ENCODE peak calls at places on chromosomes 3 and 15, in four cellular contexts. One of them, this sample, is unnamed.

GRCh38 chr3:111068574-111068973 is 3.0 kb upstream of the NECTIN3 start:
- DNase-seq in PC-9: no peak
- DNase-seq in fibroblast of lung: no peak
- DNase-seq in DND-41: no peak
- DNase-seq in this sample: no peak

GRCh38 chr15:85289677-85290365 is 90.6 kb upstream of the AKAP13 start:
- DNase-seq in DND-41: peak; percentile 6
- DNase-seq in PC-9: peak; percentile 42
- DNase-seq in fibroblast of lung: peak; percentile 34
- DNase-seq in this sample: peak; percentile 24

GRCh38 chr15:58483316-58483715 is 51.5 kb downstream of the LIPC start:
- DNase-seq in DND-41: no peak
- DNase-seq in fibroblast of lung: no peak
- DNase-seq in PC-9: no peak
- DNase-seq in this sample: no peak

GRCh38 chr15:80550219-80550909 is 144.7 kb upstream of the ABHD17C start:
- DNase-seq in DND-41: no peak
- DNase-seq in PC-9: peak; percentile 22
- DNase-seq in fibroblast of lung: peak; percentile 100
- DNase-seq in this sample: peak; percentile 33

GRCh38 chr15:31483053-31483923 is 156.7 kb downstream of the KLF13 start:
- DNase-seq in DND-41: no peak
- DNase-seq in fibroblast of lung: no peak
- DNase-seq in PC-9: no peak
- DNase-seq in this sample: no peak

GRCh38 chr3:194423317-194423716 is 24.3 kb upstream of the GP5 start:
- DNase-seq in PC-9: no peak
- DNase-seq in fibroblast of lung: no peak
- DNase-seq in DND-41: no peak
- DNase-seq in this sample: no peak

GRCh38 chr3:104127830-104128229 is 1238.9 kb upstream of the ALCAM start:
- DNase-seq in DND-41: no peak
- DNase-seq in PC-9: no peak
- DNase-seq in fibroblast of lung: no peak
- DNase-seq in this sample: no peak

GRCh38 chr3:14946749-14947104 is 656 bp upstream of the NR2C2 start:
- DNase-seq in fibroblast of lung: peak; percentile 8
- DNase-seq in DND-41: no peak
- DNase-seq in PC-9: no peak
- DNase-seq in this sample: no peak

GRCh38 chr3:39126532-39127071 is 19.1 kb downstream of the TTC21A start:
- DNase-seq in fibroblast of lung: peak; percentile 50
- DNase-seq in DND-41: peak; percentile 59
- DNase-seq in PC-9: peak; percentile 29
- DNase-seq in this sample: peak; percentile 59

GRCh38 chr3:14472471-14473351 is 67.4 kb downstream of the GRIP2 start:
- DNase-seq in fibroblast of lung: peak; percentile 95
- DNase-seq in PC-9: peak; percentile 84
- DNase-seq in DND-41: no peak
- DNase-seq in this sample: peak; percentile 69

GRCh38 chr3:63687569-63688233 is 35.2 kb downstream of the SNTN start:
- DNase-seq in fibroblast of lung: peak; percentile 19
- DNase-seq in DND-41: no peak
- DNase-seq in PC-9: no peak
- DNase-seq in this sample: no peak

GRCh38 chr3:38139652-38140051 is 1.2 kb downstream of the MYD88 start:
- DNase-seq in PC-9: no peak
- DNase-seq in DND-41: no peak
- DNase-seq in fibroblast of lung: no peak
- DNase-seq in this sample: no peak

GRCh38 chr3:183013857-183014256 is 33.5 kb upstream of the DCUN1D1 start:
- DNase-seq in fibroblast of lung: no peak
- DNase-seq in PC-9: no peak
- DNase-seq in DND-41: no peak
- DNase-seq in this sample: no peak

GRCh38 chr3:57652203-57652602 is 40.7 kb downstream of the DENND6A start:
- DNase-seq in fibroblast of lung: peak; percentile 72
- DNase-seq in PC-9: no peak
- DNase-seq in DND-41: no peak
- DNase-seq in this sample: no peak

GRCh38 chr3:57647292-57647940 is 45.5 kb downstream of the DENND6A start:
- DNase-seq in fibroblast of lung: no peak
- DNase-seq in DND-41: no peak
- DNase-seq in PC-9: no peak
- DNase-seq in this sample: no peak

GRCh38 chr3:57646723-57647122 is 46.2 kb downstream of the DENND6A start:
- DNase-seq in DND-41: no peak
- DNase-seq in fibroblast of lung: peak; percentile 44
- DNase-seq in PC-9: peak; percentile 3
- DNase-seq in this sample: peak; percentile 14
- TF ChIP-seq CTCF in DND-41: no peak
- TF ChIP-seq CTCF in fibroblast of lung: no peak
- TF ChIP-seq CTCF in PC-9: no peak
- TF ChIP-seq CTCF in this sample: peak; percentile 29

DNA sequence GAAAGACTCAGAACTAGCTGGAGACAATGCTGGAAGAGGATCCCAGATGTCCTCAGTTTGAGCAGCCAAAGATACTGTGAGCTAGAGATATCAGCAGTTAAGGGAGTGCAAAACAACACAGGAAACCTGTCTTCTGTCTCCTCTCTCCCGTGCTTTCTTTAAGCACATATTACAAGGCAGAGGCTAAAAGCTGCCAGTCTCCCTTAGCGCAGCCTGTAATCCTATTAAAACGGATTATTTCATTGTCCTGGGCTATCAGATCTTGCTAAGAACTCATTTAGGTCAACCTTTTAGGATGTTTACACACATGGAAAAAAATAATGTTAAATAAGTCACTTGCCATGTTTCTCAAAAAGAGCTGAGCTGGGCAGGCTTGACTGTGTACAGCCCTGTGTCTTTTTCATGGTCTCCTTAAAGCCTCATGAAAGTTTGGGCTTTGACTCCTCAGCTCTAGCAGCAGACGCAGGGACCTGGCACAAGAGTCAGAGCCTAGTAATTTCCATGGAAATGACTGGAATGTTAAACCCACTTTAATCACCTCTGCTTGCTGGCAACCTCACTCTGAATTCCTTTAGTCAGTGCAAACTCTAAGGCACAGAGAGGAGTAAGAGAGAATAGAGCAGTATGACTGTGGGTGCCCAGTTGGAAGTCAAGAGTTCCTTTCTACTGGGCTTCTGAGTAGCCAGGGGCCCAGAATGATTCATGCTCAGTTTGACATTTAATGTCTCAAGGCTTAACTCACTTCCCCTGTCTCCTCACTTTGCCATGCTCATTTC is 491.9 kb downstream of the NTRK3 start:
- DNase-seq in PC-9: no peak
- DNase-seq in DND-41: no peak
- DNase-seq in fibroblast of lung: peak; percentile 91
- DNase-seq in this sample: no peak
- H2AFZ ChIP-seq in PC-9: no peak overlapping the region
- H2AFZ ChIP-seq in DND-41: no peak overlapping the region
- H2AFZ ChIP-seq in fibroblast of lung: no peak overlapping the region
- H2AFZ ChIP-seq in this sample: no peak overlapping the region

GRCh38 chr3:57164217-57164605 is 942 bp downstream of the IL17RD start:
- DNase-seq in PC-9: no peak
- DNase-seq in DND-41: no peak
- DNase-seq in fibroblast of lung: peak; percentile 47
- DNase-seq in this sample: peak; percentile 52
- H3K27me3 ChIP-seq in PC-9: no peaks in the 10 kb centered on the region
- H3K27me3 ChIP-seq in DND-41: peaks cover 26% of the 10 kb centered on the region
- H3K27me3 ChIP-seq in fibroblast of lung: peaks cover 13% of the 10 kb centered on the region
- H3K27me3 ChIP-seq in this sample: peaks cover 3% of the 10 kb centered on the region

GRCh38 chr3:32897981-32898623 is 53.3 kb upstream of the CCR4 start:
- DNase-seq in fibroblast of lung: no peak
- DNase-seq in PC-9: no peak
- DNase-seq in DND-41: no peak
- DNase-seq in this sample: no peak
- TF ChIP-seq CTCF in fibroblast of lung: no peak
- TF ChIP-seq CTCF in PC-9: no peak
- TF ChIP-seq CTCF in DND-41: no peak
- TF ChIP-seq CTCF in this sample: no peak